ENCODE peak calls at places on chromosomes 4 and X, in seven cellular contexts. Z, A, O, L, K, W and J are unnamed samples.

GRCh38 chr4:2714071-2714770 is 41.9 kb downstream of the TNIP2 start:
- DNase-seq in Z (no peak), A (no peak), O (peak; percentile 83), L (peak; percentile 81), K (no peak), W (no peak), J (no peak)

GRCh38 chr4:41146716-41147506 is 67.4 kb downstream of the APBB2 start:
- DNase-seq in Z (peak; percentile 65), A (no peak), O (peak; percentile 75), L (peak; percentile 65), K (no peak), W (no peak), J (no peak)

GRCh38 chrX:11374570-11374969 is 81.4 kb downstream of the AMELX start:
- DNase-seq in Z (no peak), A (no peak), O (no peak), L (no peak), K (no peak), W (no peak), J (no peak)

GRCh38 chr4:88765729-88766128 is 68.1 kb upstream of the NAP1L5 start:
- DNase-seq in Z (no peak), A (no peak), O (peak; percentile 90), L (peak; percentile 80), K (no peak), W (no peak), J (peak; percentile 61)

GRCh38 chr4:113582737-113583136 is 178.8 kb downstream of the CAMK2D start:
- DNase-seq in Z (no peak), A (no peak), O (no peak), L (no peak), K (no peak), W (no peak), J (no peak)

GRCh38 chrX:101452051-101452450 is 33.2 kb upstream of the ARMCX4 start:
- DNase-seq in Z (no peak), A (no peak), O (no peak), L (no peak), K (no peak), W (no peak), J (no peak)

GRCh38 chr4:175873707-175874106 is 61.6 kb upstream of the GPM6A start:
- DNase-seq in Z (no peak), A (no peak), O (no peak), L (no peak), K (no peak), W (no peak), J (no peak)

GRCh38 chr4:183611210-183611830 is 47.7 kb downstream of the RWDD4 start:
- DNase-seq in Z (no peak), A (no peak), O (no peak), L (no peak), K (no peak), W (no peak), J (no peak)

GRCh38 chr4:169282429-169283113 is 11.8 kb upstream of the SH3RF1 start:
- DNase-seq in Z (no peak), A (no peak), O (peak; percentile 61), L (peak; percentile 73), K (no peak), W (no peak), J (no peak)

GRCh38 chr4:6239486-6239885 is 30.2 kb upstream of the WFS1 start:
- DNase-seq in Z (no peak), A (no peak), O (no peak), L (no peak), K (no peak), W (no peak), J (no peak)

GRCh38 chr4:30586850-30587249 is 133.3 kb upstream of the PCDH7 start:
- DNase-seq in Z (no peak), A (no peak), O (no peak), L (no peak), K (no peak), W (no peak), J (no peak)

GRCh38 chr4:82500830-82501229 is 61.0 kb downstream of the TMEM150C start:
- DNase-seq in Z (peak; percentile 25), A (no peak), O (no peak), L (no peak), K (no peak), W (no peak), J (no peak)

GRCh38 chrX:20989361-20989760 is 384.9 kb upstream of the CNKSR2 start:
- DNase-seq in Z (no peak), A (no peak), O (no peak), L (peak; percentile 68), K (no peak), W (no peak), J (no peak)

GRCh38 chrX:9311411-9312160 is 153.3 kb upstream of the TBL1X start:
- DNase-seq in Z (no peak), A (no peak), O (no peak), L (no peak), K (no peak), W (no peak), J (peak; percentile 13)

GRCh38 chr4:79445371-79445781 is 37.3 kb upstream of the GK2 start:
- DNase-seq in Z (no peak), A (no peak), O (peak; percentile 4), L (no peak), K (no peak), W (no peak), J (no peak)